ENCODE peak calls at places on chromosomes 4 and X, in ten cellular contexts. One of them, this sample, is unnamed.

GRCh38 chr4:173051697-173052096 is 116.9 kb upstream of the GALNT7 start:
- DNase-seq in T-helper 2 cell: no peak
- DNase-seq in germinal center: no peak
- DNase-seq in epithelial cell of esophagus: no peak
- DNase-seq in stimulated activated CD8-positive, alpha-beta memory T cell treated with anti-CD3 and anti-CD28 coated beads, Interleukin-15, amount 100 ng/mL, for 4 hours: no peak
- DNase-seq in nucleus accumbens: no peak
- DNase-seq in fibroblast of the aortic adventitia: peak; percentile 28
- DNase-seq in iPS DF 19.7: no peak
- DNase-seq in neural crest cell: no peak
- DNase-seq in NCI-H460: no peak
- DNase-seq in this sample: no peak

GRCh38 chr4:1616574-1616964 is 67.5 kb downstream of the FAM53A start:
- DNase-seq in T-helper 2 cell: no peak
- DNase-seq in germinal center: no peak
- DNase-seq in epithelial cell of esophagus: no peak
- DNase-seq in stimulated activated CD8-positive, alpha-beta memory T cell treated with anti-CD3 and anti-CD28 coated beads, Interleukin-15, amount 100 ng/mL, for 4 hours: no peak
- DNase-seq in nucleus accumbens: no peak
- DNase-seq in fibroblast of the aortic adventitia: peak; percentile 12
- DNase-seq in iPS DF 19.7: no peak
- DNase-seq in neural crest cell: no peak
- DNase-seq in NCI-H460: no peak
- DNase-seq in this sample: no peak

GRCh38 chrX:74458738-74459137 is 37.4 kb downstream of the SLC16A2 start:
- DNase-seq in T-helper 2 cell: no peak
- DNase-seq in germinal center: no peak
- DNase-seq in epithelial cell of esophagus: peak; percentile 58
- DNase-seq in stimulated activated CD8-positive, alpha-beta memory T cell treated with anti-CD3 and anti-CD28 coated beads, Interleukin-15, amount 100 ng/mL, for 4 hours: no peak
- DNase-seq in nucleus accumbens: no peak
- DNase-seq in fibroblast of the aortic adventitia: peak; percentile 87
- DNase-seq in iPS DF 19.7: no peak
- DNase-seq in neural crest cell: no peak
- DNase-seq in NCI-H460: no peak
- DNase-seq in this sample: no peak

GRCh38 chr4:69849969-69850368 is 10.0 kb downstream of the SULT1E1 start:
- DNase-seq in T-helper 2 cell: peak; percentile 62
- DNase-seq in germinal center: no peak
- DNase-seq in epithelial cell of esophagus: no peak
- DNase-seq in stimulated activated CD8-positive, alpha-beta memory T cell treated with anti-CD3 and anti-CD28 coated beads, Interleukin-15, amount 100 ng/mL, for 4 hours: no peak
- DNase-seq in nucleus accumbens: no peak
- DNase-seq in fibroblast of the aortic adventitia: no peak
- DNase-seq in iPS DF 19.7: no peak
- DNase-seq in neural crest cell: no peak
- DNase-seq in NCI-H460: no peak
- DNase-seq in this sample: no peak

GRCh38 chr4:152363086-152363485 is 172.8 kb downstream of the FBXW7 start:
- DNase-seq in T-helper 2 cell: no peak
- DNase-seq in germinal center: no peak
- DNase-seq in epithelial cell of esophagus: no peak
- DNase-seq in stimulated activated CD8-positive, alpha-beta memory T cell treated with anti-CD3 and anti-CD28 coated beads, Interleukin-15, amount 100 ng/mL, for 4 hours: no peak
- DNase-seq in nucleus accumbens: no peak
- DNase-seq in fibroblast of the aortic adventitia: peak; percentile 49
- DNase-seq in iPS DF 19.7: no peak
- DNase-seq in neural crest cell: no peak
- DNase-seq in NCI-H460: no peak
- DNase-seq in this sample: no peak

GRCh38 chr4:88675543-88675942 is 22.1 kb downstream of the NAP1L5 start:
- DNase-seq in T-helper 2 cell: no peak
- DNase-seq in germinal center: no peak
- DNase-seq in epithelial cell of esophagus: no peak
- DNase-seq in stimulated activated CD8-positive, alpha-beta memory T cell treated with anti-CD3 and anti-CD28 coated beads, Interleukin-15, amount 100 ng/mL, for 4 hours: no peak
- DNase-seq in nucleus accumbens: no peak
- DNase-seq in fibroblast of the aortic adventitia: peak; percentile 68
- DNase-seq in iPS DF 19.7: no peak
- DNase-seq in neural crest cell: no peak
- DNase-seq in NCI-H460: no peak
- DNase-seq in this sample: no peak

GRCh38 chr4:149113804-149114430 is 671.7 kb upstream of the NR3C2 start:
- DNase-seq in T-helper 2 cell: no peak
- DNase-seq in germinal center: no peak
- DNase-seq in epithelial cell of esophagus: peak; percentile 35
- DNase-seq in stimulated activated CD8-positive, alpha-beta memory T cell treated with anti-CD3 and anti-CD28 coated beads, Interleukin-15, amount 100 ng/mL, for 4 hours: no peak
- DNase-seq in nucleus accumbens: no peak
- DNase-seq in fibroblast of the aortic adventitia: peak; percentile 61
- DNase-seq in iPS DF 19.7: no peak
- DNase-seq in neural crest cell: no peak
- DNase-seq in NCI-H460: no peak
- DNase-seq in this sample: no peak

GRCh38 chrX:64176876-64177275 is 28.6 kb downstream of the AMER1 start:
- DNase-seq in T-helper 2 cell: no peak
- DNase-seq in germinal center: no peak
- DNase-seq in epithelial cell of esophagus: peak; percentile 24
- DNase-seq in stimulated activated CD8-positive, alpha-beta memory T cell treated with anti-CD3 and anti-CD28 coated beads, Interleukin-15, amount 100 ng/mL, for 4 hours: no peak
- DNase-seq in nucleus accumbens: no peak
- DNase-seq in fibroblast of the aortic adventitia: peak; percentile 1
- DNase-seq in iPS DF 19.7: no peak
- DNase-seq in neural crest cell: no peak
- DNase-seq in NCI-H460: no peak
- DNase-seq in this sample: no peak

GRCh38 chrX:11381464-11381863 is 88.3 kb downstream of the AMELX start:
- DNase-seq in T-helper 2 cell: peak; percentile 14
- DNase-seq in germinal center: peak; percentile 10
- DNase-seq in epithelial cell of esophagus: peak; percentile 53
- DNase-seq in stimulated activated CD8-positive, alpha-beta memory T cell treated with anti-CD3 and anti-CD28 coated beads, Interleukin-15, amount 100 ng/mL, for 4 hours: no peak
- DNase-seq in nucleus accumbens: no peak
- DNase-seq in fibroblast of the aortic adventitia: peak; percentile 78
- DNase-seq in iPS DF 19.7: peak; percentile 2
- DNase-seq in neural crest cell: peak; percentile 23
- DNase-seq in NCI-H460: peak; percentile 56
- DNase-seq in this sample: no peak

GRCh38 chrX:15087747-15088146 is 182.1 kb downstream of the ASB9 start:
- DNase-seq in T-helper 2 cell: no peak
- DNase-seq in germinal center: no peak
- DNase-seq in epithelial cell of esophagus: no peak
- DNase-seq in stimulated activated CD8-positive, alpha-beta memory T cell treated with anti-CD3 and anti-CD28 coated beads, Interleukin-15, amount 100 ng/mL, for 4 hours: no peak
- DNase-seq in nucleus accumbens: no peak
- DNase-seq in fibroblast of the aortic adventitia: no peak
- DNase-seq in iPS DF 19.7: no peak
- DNase-seq in neural crest cell: no peak
- DNase-seq in NCI-H460: no peak
- DNase-seq in this sample: no peak

GRCh38 chrX:153935326-153935851 is 552 bp upstream of the NAA10 start:
- DNase-seq in T-helper 2 cell: no peak
- DNase-seq in germinal center: no peak
- DNase-seq in epithelial cell of esophagus: no peak
- DNase-seq in stimulated activated CD8-positive, alpha-beta memory T cell treated with anti-CD3 and anti-CD28 coated beads, Interleukin-15, amount 100 ng/mL, for 4 hours: no peak
- DNase-seq in nucleus accumbens: no peak
- DNase-seq in fibroblast of the aortic adventitia: no peak
- DNase-seq in iPS DF 19.7: no peak
- DNase-seq in neural crest cell: no peak
- DNase-seq in NCI-H460: no peak
- DNase-seq in this sample: no peak

GRCh38 chrX:103417933-103418332 is 41.6 kb downstream of the BEX3 start:
- DNase-seq in T-helper 2 cell: no peak
- DNase-seq in germinal center: no peak
- DNase-seq in epithelial cell of esophagus: no peak
- DNase-seq in stimulated activated CD8-positive, alpha-beta memory T cell treated with anti-CD3 and anti-CD28 coated beads, Interleukin-15, amount 100 ng/mL, for 4 hours: no peak
- DNase-seq in nucleus accumbens: no peak
- DNase-seq in fibroblast of the aortic adventitia: no peak
- DNase-seq in iPS DF 19.7: no peak
- DNase-seq in neural crest cell: no peak
- DNase-seq in NCI-H460: no peak
- DNase-seq in this sample: no peak

GRCh38 chr4:118918388-118918787 is 29.7 kb downstream of the SYNPO2 start:
- DNase-seq in T-helper 2 cell: no peak
- DNase-seq in germinal center: no peak
- DNase-seq in epithelial cell of esophagus: peak; percentile 55
- DNase-seq in stimulated activated CD8-positive, alpha-beta memory T cell treated with anti-CD3 and anti-CD28 coated beads, Interleukin-15, amount 100 ng/mL, for 4 hours: no peak
- DNase-seq in nucleus accumbens: no peak
- DNase-seq in fibroblast of the aortic adventitia: peak; percentile 93
- DNase-seq in iPS DF 19.7: peak; percentile 12
- DNase-seq in neural crest cell: no peak
- DNase-seq in NCI-H460: no peak
- DNase-seq in this sample: no peak

GRCh38 chr4:72330381-72330780 is 238.6 kb downstream of the ADAMTS3 start:
- DNase-seq in T-helper 2 cell: no peak
- DNase-seq in germinal center: no peak
- DNase-seq in epithelial cell of esophagus: no peak
- DNase-seq in stimulated activated CD8-positive, alpha-beta memory T cell treated with anti-CD3 and anti-CD28 coated beads, Interleukin-15, amount 100 ng/mL, for 4 hours: no peak
- DNase-seq in nucleus accumbens: no peak
- DNase-seq in fibroblast of the aortic adventitia: no peak
- DNase-seq in iPS DF 19.7: no peak
- DNase-seq in neural crest cell: no peak
- DNase-seq in NCI-H460: no peak
- DNase-seq in this sample: no peak

GRCh38 chr4:140884431-140885058 is 128.4 kb upstream of the TBC1D9 start:
- DNase-seq in T-helper 2 cell: peak; percentile 60
- DNase-seq in germinal center: peak; percentile 65
- DNase-seq in epithelial cell of esophagus: peak; percentile 76
- DNase-seq in stimulated activated CD8-positive, alpha-beta memory T cell treated with anti-CD3 and anti-CD28 coated beads, Interleukin-15, amount 100 ng/mL, for 4 hours: no peak
- DNase-seq in nucleus accumbens: no peak
- DNase-seq in fibroblast of the aortic adventitia: peak; percentile 86
- DNase-seq in iPS DF 19.7: peak; percentile 67
- DNase-seq in neural crest cell: peak; percentile 22
- DNase-seq in NCI-H460: peak; percentile 48
- DNase-seq in this sample: peak; percentile 46

GRCh38 chr4:133801858-133802257 is 399.7 kb downstream of the PABPC4L start:
- DNase-seq in T-helper 2 cell: no peak
- DNase-seq in germinal center: no peak
- DNase-seq in epithelial cell of esophagus: no peak
- DNase-seq in stimulated activated CD8-positive, alpha-beta memory T cell treated with anti-CD3 and anti-CD28 coated beads, Interleukin-15, amount 100 ng/mL, for 4 hours: no peak
- DNase-seq in nucleus accumbens: no peak
- DNase-seq in fibroblast of the aortic adventitia: no peak
- DNase-seq in iPS DF 19.7: no peak
- DNase-seq in neural crest cell: no peak
- DNase-seq in NCI-H460: no peak
- DNase-seq in this sample: no peak

GRCh38 chr4:21964762-21965319 is 16.3 kb upstream of the KCNIP4 start:
- DNase-seq in T-helper 2 cell: no peak
- DNase-seq in germinal center: no peak
- DNase-seq in epithelial cell of esophagus: no peak
- DNase-seq in stimulated activated CD8-positive, alpha-beta memory T cell treated with anti-CD3 and anti-CD28 coated beads, Interleukin-15, amount 100 ng/mL, for 4 hours: no peak
- DNase-seq in nucleus accumbens: no peak
- DNase-seq in fibroblast of the aortic adventitia: no peak
- DNase-seq in iPS DF 19.7: no peak
- DNase-seq in neural crest cell: no peak
- DNase-seq in NCI-H460: no peak
- DNase-seq in this sample: no peak

This sample was measured in HL-60.